ENCODE peak calls at places on chromosomes 1 and 21, in four cellular contexts. One of them, this sample, is unnamed.

GRCh38 chr21:38768385-38769071 is 37.2 kb upstream of the ETS2 start:
- DNase-seq in AG04450: peak
- DNase-seq in HCT116: no peak
- DNase-seq in heart right ventricle: no peak
- DNase-seq in this sample: no peak

GRCh38 chr21:25062061-25062460 is 545.2 kb downstream of the MRPL39 start:
- DNase-seq in HCT116: no peak
- DNase-seq in heart right ventricle: no peak
- DNase-seq in AG04450: no peak
- DNase-seq in this sample: no peak

GRCh38 chr1:205834751-205835150 is 15.2 kb downstream of the PM20D1 start:
- DNase-seq in AG04450: no peak
- DNase-seq in HCT116: no peak
- DNase-seq in heart right ventricle: no peak
- DNase-seq in this sample: no peak

GRCh38 chr1:89198500-89199072 is at the start of gene GBP4:
- DNase-seq in AG04450: no peak
- DNase-seq in heart right ventricle: peak
- DNase-seq in HCT116: no peak
- DNase-seq in this sample: peak

GRCh38 chr1:181101581-181102226 is 13.2 kb downstream of the IER5 start:
- DNase-seq in heart right ventricle: no peak
- DNase-seq in HCT116: no peak
- DNase-seq in AG04450: no peak
- DNase-seq in this sample: no peak

GRCh38 chr1:28156821-28157220 is 19.7 kb downstream of the PTAFR start:
- DNase-seq in heart right ventricle: no peak
- DNase-seq in HCT116: no peak
- DNase-seq in AG04450: no peak
- DNase-seq in this sample: peak

GRCh38 chr1:73065585-73065984 is 783.2 kb upstream of the NEGR1 start:
- DNase-seq in heart right ventricle: no peak
- DNase-seq in AG04450: no peak
- DNase-seq in HCT116: no peak
- DNase-seq in this sample: no peak

GRCh38 chr1:209150114-209150513 is 433.4 kb upstream of the CAMK1G start:
- DNase-seq in heart right ventricle: no peak
- DNase-seq in AG04450: peak
- DNase-seq in HCT116: no peak
- DNase-seq in this sample: no peak

GRCh38 chr1:203557390-203557789 is 63.4 kb downstream of the OPTC start:
- DNase-seq in HCT116: no peak
- DNase-seq in heart right ventricle: peak
- DNase-seq in AG04450: no peak
- DNase-seq in this sample: peak

GRCh38 chr1:162292422-162292849 is 84.2 kb downstream of the SPATA46 start:
- DNase-seq in heart right ventricle: no peak
- DNase-seq in AG04450: no peak
- DNase-seq in HCT116: no peak
- DNase-seq in this sample: no peak

GRCh38 chr1:12619396-12620141 is 1.6 kb upstream of the DHRS3 start:
- DNase-seq in heart right ventricle: peak
- DNase-seq in HCT116: peak
- DNase-seq in AG04450: peak
- DNase-seq in this sample: peak

GRCh38 chr1:109579044-109579443 is 30.6 kb downstream of the GNAI3 start:
- DNase-seq in HCT116: no peak
- DNase-seq in AG04450: no peak
- DNase-seq in heart right ventricle: no peak
- DNase-seq in this sample: no peak

GRCh38 chr21:43300496-43301423 is 126.2 kb downstream of the SIK1 start:
- DNase-seq in AG04450: no peak
- DNase-seq in HCT116: no peak
- DNase-seq in heart right ventricle: peak
- DNase-seq in this sample: peak

GRCh38 chr21:42777757-42778344 is 101.5 kb downstream of the WDR4 start:
- DNase-seq in HCT116: no peak
- DNase-seq in heart right ventricle: no peak
- DNase-seq in AG04450: no peak
- DNase-seq in this sample: peak

GRCh38 chr1:15946546-15947381 is 29.1 kb downstream of the ZBTB17 start:
- DNase-seq in HCT116: no peak
- DNase-seq in heart right ventricle: no peak
- DNase-seq in AG04450: no peak
- DNase-seq in this sample: no peak

GRCh38 chr1:85494074-85494956 is 29.4 kb upstream of the DDAH1 start:
- DNase-seq in AG04450: no peak
- DNase-seq in HCT116: no peak
- DNase-seq in heart right ventricle: no peak
- DNase-seq in this sample: no peak

GRCh38 chr1:204673909-204674701 is 11.4 kb downstream of the LRRN2 start:
- DNase-seq in HCT116: no peak
- DNase-seq in heart right ventricle: no peak
- DNase-seq in AG04450: no peak
- DNase-seq in this sample: no peak

GRCh38 chr1:171219751-171220385 is 28.4 kb upstream of the FMO1 start:
- DNase-seq in AG04450: peak
- DNase-seq in HCT116: no peak
- DNase-seq in heart right ventricle: no peak
- DNase-seq in this sample: no peak

GRCh38 chr1:219058891-219059820 is 114.5 kb upstream of the LYPLAL1 start:
- DNase-seq in AG04450: no peak
- DNase-seq in HCT116: no peak
- DNase-seq in heart right ventricle: no peak
- DNase-seq in this sample: no peak

GRCh38 chr1:5819391-5820025 is 172.7 kb downstream of the NPHP4 start:
- DNase-seq in heart right ventricle: no peak
- DNase-seq in HCT116: no peak
- DNase-seq in AG04450: no peak
- DNase-seq in this sample: no peak

GRCh38 chr1:113027449-113027848 is 45.5 kb upstream of the LRIG2 start:
- DNase-seq in HCT116: no peak
- DNase-seq in heart right ventricle: no peak
- DNase-seq in AG04450: no peak
- DNase-seq in this sample: no peak

GRCh38 chr1:3017440-3018050 is 3.7 kb upstream of the ACTRT2 start:
- DNase-seq in heart right ventricle: no peak
- DNase-seq in AG04450: no peak
- DNase-seq in HCT116: no peak
- DNase-seq in this sample: no peak

GRCh38 chr1:53172751-53173498 is 23.7 kb upstream of the CPT2 start:
- DNase-seq in HCT116: no peak
- DNase-seq in heart right ventricle: no peak
- DNase-seq in AG04450: no peak
- DNase-seq in this sample: no peak
- TF ChIP-seq CTCF in HCT116: peak
- TF ChIP-seq CTCF in heart right ventricle: peak
- TF ChIP-seq CTCF in AG04450: peak
- TF ChIP-seq CTCF in this sample: no peak

GRCh38 chr1:19363526-19364152 is 51.5 kb downstream of the SLC66A1 start:
- DNase-seq in heart right ventricle: no peak
- DNase-seq in HCT116: no peak
- DNase-seq in AG04450: no peak
- DNase-seq in this sample: no peak
- H3K27ac ChIP-seq in heart right ventricle: no peak
- H3K27ac ChIP-seq in HCT116: no peak
- H3K27ac ChIP-seq in AG04450: no peak
- H3K27ac ChIP-seq in this sample: no peak

DNA sequence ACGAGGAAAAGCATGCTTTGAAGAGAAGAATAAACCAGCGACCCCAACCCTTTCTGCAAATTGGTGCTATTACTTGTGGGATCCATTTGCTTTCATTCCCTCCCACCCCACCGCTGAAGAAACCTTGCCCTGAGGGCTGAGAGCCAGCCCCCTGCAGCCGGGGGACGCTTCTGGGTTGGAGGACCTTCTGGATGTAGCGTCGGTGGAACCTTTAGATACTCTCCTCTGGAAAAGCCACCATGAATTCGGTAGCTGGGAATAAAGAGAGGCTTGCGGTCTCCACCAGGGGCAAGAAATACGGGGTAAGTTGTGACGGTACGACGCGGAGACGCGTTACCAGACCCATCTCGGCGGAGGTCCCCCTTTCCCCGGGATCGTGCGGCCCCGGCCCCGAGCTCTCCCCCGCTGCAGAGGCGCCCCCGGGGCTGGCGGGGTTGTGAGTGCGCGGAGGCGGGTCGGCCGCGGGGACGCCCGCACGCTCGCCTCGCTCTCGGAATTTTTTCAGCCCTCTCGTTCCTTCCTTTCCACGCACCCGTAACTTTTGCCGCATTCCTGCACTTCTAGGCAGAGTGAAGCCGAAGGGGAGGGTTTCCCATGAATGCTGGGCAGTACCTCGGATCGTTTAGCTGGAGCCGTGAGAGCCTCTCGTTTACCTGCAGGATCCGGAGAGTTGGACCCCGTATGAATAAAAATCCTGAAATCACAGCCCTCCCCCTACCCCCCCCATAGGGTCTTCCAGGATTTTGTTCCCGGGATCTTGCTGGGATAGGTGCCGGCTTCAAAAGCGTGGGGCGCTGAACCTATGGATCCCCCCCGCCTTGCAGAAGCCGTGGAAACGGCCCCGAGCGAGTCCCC is 628 bp downstream of the KIF26B start:
- DNase-seq in HCT116: no peak
- DNase-seq in heart right ventricle: no peak
- DNase-seq in AG04450: no peak
- DNase-seq in this sample: peak
- TF ChIP-seq CTCF in HCT116: no peak
- TF ChIP-seq CTCF in heart right ventricle: no peak
- TF ChIP-seq CTCF in AG04450: peak
- TF ChIP-seq CTCF in this sample: no peak

GRCh38 chr1:208068908-208069307 is 158.0 kb upstream of the CD34 start:
- DNase-seq in heart right ventricle: no peak
- DNase-seq in HCT116: no peak
- DNase-seq in AG04450: no peak
- DNase-seq in this sample: no peak

GRCh38 chr1:208065862-208066261 is 154.9 kb upstream of the CD34 start:
- DNase-seq in heart right ventricle: peak
- DNase-seq in AG04450: no peak
- DNase-seq in HCT116: no peak
- DNase-seq in this sample: no peak

GRCh38 chr1:208068441-208068840 is 157.5 kb upstream of the CD34 start:
- DNase-seq in AG04450: no peak
- DNase-seq in heart right ventricle: no peak
- DNase-seq in HCT116: no peak
- DNase-seq in this sample: no peak

GRCh38 chr1:208069317-208069716 is 158.4 kb upstream of the CD34 start:
- DNase-seq in AG04450: no peak
- DNase-seq in heart right ventricle: no peak
- DNase-seq in HCT116: no peak
- DNase-seq in this sample: no peak

DNA sequence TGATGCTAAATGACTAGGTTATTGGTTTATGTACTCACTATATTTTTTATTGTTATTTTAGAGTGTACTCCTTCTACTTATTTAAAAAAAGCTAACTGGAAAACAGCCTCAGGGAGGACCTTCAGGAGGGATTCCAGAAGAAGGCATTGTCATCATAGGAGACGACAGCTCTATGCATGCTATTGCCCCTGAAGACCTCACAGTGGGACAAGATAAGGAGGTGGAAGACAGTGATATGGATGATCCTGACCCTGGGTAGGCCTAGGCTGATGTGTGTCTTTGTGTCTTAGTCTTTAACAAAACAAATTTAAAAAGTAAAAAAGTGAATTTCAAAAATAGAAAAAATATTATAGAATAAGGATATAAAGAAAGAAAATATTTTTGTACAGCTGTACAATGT is 155.7 kb upstream of the CD34 start:
- DNase-seq in heart right ventricle: no peak
- DNase-seq in HCT116: no peak
- DNase-seq in AG04450: no peak
- DNase-seq in this sample: no peak
- H3K27ac ChIP-seq in heart right ventricle: no peak
- H3K27ac ChIP-seq in HCT116: no peak
- H3K27ac ChIP-seq in AG04450: no peak
- H3K27ac ChIP-seq in this sample: no peak

DNA sequence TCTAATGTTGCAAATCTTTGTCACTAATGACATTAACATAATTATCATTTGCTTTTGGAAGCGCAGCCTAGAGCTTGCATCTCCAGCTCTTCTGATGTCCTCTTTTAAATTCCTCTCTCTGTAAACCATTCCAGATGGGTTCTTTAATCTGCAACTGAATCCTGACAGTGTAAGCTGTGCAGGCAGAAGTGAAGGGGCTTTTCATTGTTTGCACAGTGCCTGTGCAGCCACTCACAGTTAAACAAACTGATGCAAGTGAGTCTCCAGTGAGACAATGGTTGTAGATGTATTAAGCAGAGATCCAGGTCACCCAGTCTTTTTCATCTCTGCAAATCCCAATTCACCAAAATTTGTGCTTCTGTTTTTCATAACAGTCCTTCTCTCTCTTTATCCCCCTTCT is 22.5 kb upstream of the FCRL5 start:
- DNase-seq in heart right ventricle: no peak
- DNase-seq in AG04450: no peak
- DNase-seq in HCT116: no peak
- DNase-seq in this sample: no peak
- TF ChIP-seq CTCF in heart right ventricle: no peak
- TF ChIP-seq CTCF in AG04450: no peak
- TF ChIP-seq CTCF in HCT116: no peak
- TF ChIP-seq CTCF in this sample: no peak

DNA sequence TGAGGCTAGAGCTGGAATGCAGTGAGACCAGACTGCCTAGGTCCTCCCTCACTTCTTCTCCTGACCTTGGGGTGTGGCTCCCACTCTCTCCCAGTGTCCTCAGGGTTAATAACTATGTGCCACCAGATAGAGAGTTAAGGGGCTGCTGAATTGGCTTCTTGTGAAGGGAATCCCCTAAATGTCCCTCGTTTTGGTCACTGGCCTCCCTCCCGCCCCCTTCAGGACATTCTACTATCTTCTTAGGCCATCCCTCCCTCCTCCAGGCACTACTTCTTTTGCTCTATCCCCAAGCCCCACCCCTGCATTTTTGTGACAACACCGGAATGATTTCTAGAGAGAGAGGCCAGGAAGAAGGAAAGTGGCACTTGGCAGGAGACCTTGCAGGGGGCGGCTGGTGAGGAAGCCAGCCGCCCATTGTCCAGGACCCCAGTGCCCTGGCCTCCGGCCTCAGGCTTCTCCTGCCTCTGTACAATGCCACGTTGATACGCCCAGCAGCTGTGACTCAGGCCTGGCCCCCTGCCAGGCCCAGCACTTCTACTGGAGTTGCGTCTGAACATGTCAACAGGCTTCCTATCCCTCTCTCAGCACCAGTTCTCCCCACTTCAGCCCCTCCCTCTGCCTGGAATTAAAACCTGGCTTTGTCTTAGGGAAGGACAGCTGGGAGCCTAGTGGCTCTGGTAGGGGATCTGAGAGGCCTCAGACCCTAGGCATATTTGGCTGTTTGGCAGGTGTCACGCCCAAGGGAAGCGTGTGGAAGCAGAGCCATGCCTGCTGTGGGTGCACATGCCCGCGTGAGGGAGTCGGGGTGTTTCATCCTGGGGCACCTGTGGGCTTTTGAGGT is 9.1 kb downstream of the LMNA start:
- DNase-seq in HCT116: peak
- DNase-seq in heart right ventricle: peak
- DNase-seq in AG04450: peak
- DNase-seq in this sample: peak
- H3K27ac ChIP-seq in HCT116: peak
- H3K27ac ChIP-seq in heart right ventricle: peak
- H3K27ac ChIP-seq in AG04450: peak
- H3K27ac ChIP-seq in this sample: peak